ENCODE peak calls at places on chromosomes 11 and 22, in five cellular contexts. One of them, this sample, is unnamed.

GRCh38 chr11:34223021-34223813 is 117.8 kb downstream of the NAT10 start:
- DNase-seq in SK-MEL-5: peak
- DNase-seq in AG04450: peak
- DNase-seq in esophagus squamous epithelium: no peak
- DNase-seq in left ventricle myocardium inferior: peak
- DNase-seq in this sample: peak

GRCh38 chr11:334264-335033 is 13.8 kb upstream of the IFITM3 start:
- DNase-seq in SK-MEL-5: no peak
- DNase-seq in AG04450: no peak
- DNase-seq in esophagus squamous epithelium: no peak
- DNase-seq in left ventricle myocardium inferior: no peak
- DNase-seq in this sample: no peak

GRCh38 chr11:119907934-119908760 is 179.1 kb upstream of the NECTIN1 start:
- DNase-seq in SK-MEL-5: no peak
- DNase-seq in AG04450: no peak
- DNase-seq in esophagus squamous epithelium: no peak
- DNase-seq in left ventricle myocardium inferior: no peak
- DNase-seq in this sample: no peak

GRCh38 chr22:24834845-24835570 is 29.0 kb downstream of the SGSM1 start:
- DNase-seq in SK-MEL-5: peak
- DNase-seq in AG04450: no peak
- DNase-seq in esophagus squamous epithelium: no peak
- DNase-seq in left ventricle myocardium inferior: no peak
- DNase-seq in this sample: peak

GRCh38 chr11:116510886-116511650 is 261.7 kb downstream of the BUD13 start:
- DNase-seq in SK-MEL-5: no peak
- DNase-seq in AG04450: no peak
- DNase-seq in esophagus squamous epithelium: no peak
- DNase-seq in left ventricle myocardium inferior: no peak
- DNase-seq in this sample: no peak

GRCh38 chr22:45895436-45896152 is 81.4 kb downstream of the WNT7B start:
- DNase-seq in SK-MEL-5: no peak
- DNase-seq in AG04450: no peak
- DNase-seq in esophagus squamous epithelium: no peak
- DNase-seq in left ventricle myocardium inferior: peak
- DNase-seq in this sample: no peak

GRCh38 chr11:63769044-63769718 is 606 bp upstream of the ZFTA start:
- DNase-seq in SK-MEL-5: peak
- DNase-seq in AG04450: no peak
- DNase-seq in esophagus squamous epithelium: no peak
- DNase-seq in left ventricle myocardium inferior: peak
- DNase-seq in this sample: peak

GRCh38 chr11:96049426-96049825 is 125.5 kb upstream of the MTMR2 start:
- DNase-seq in SK-MEL-5: no peak
- DNase-seq in AG04450: no peak
- DNase-seq in esophagus squamous epithelium: no peak
- DNase-seq in left ventricle myocardium inferior: no peak
- DNase-seq in this sample: no peak

GRCh38 chr11:2466869-2467694 is 22.3 kb downstream of the KCNQ1 start:
- DNase-seq in SK-MEL-5: peak
- DNase-seq in AG04450: no peak
- DNase-seq in esophagus squamous epithelium: no peak
- DNase-seq in left ventricle myocardium inferior: no peak
- DNase-seq in this sample: peak

GRCh38 chr22:45638834-45639746 is 32.5 kb upstream of the ATXN10 start:
- DNase-seq in SK-MEL-5: no peak
- DNase-seq in AG04450: no peak
- DNase-seq in esophagus squamous epithelium: peak
- DNase-seq in left ventricle myocardium inferior: peak
- DNase-seq in this sample: peak

GRCh38 chr11:73645570-73645969 is 811 bp upstream of the PLEKHB1 start:
- DNase-seq in SK-MEL-5: no peak
- DNase-seq in AG04450: no peak
- DNase-seq in esophagus squamous epithelium: no peak
- DNase-seq in left ventricle myocardium inferior: no peak
- DNase-seq in this sample: no peak

GRCh38 chr11:86508604-86509471 is 134.2 kb downstream of the CCDC81 start:
- DNase-seq in SK-MEL-5: no peak
- DNase-seq in AG04450: no peak
- DNase-seq in esophagus squamous epithelium: no peak
- DNase-seq in left ventricle myocardium inferior: no peak
- DNase-seq in this sample: no peak

GRCh38 chr11:13242564-13242963 is 35.0 kb upstream of the BMAL1 start:
- DNase-seq in SK-MEL-5: no peak
- DNase-seq in AG04450: no peak
- DNase-seq in esophagus squamous epithelium: no peak
- DNase-seq in left ventricle myocardium inferior: no peak
- DNase-seq in this sample: no peak

GRCh38 chr11:130451261-130452019 is 3.0 kb downstream of the ADAMTS15 start:
- DNase-seq in SK-MEL-5: no peak
- DNase-seq in AG04450: no peak
- DNase-seq in esophagus squamous epithelium: no peak
- DNase-seq in left ventricle myocardium inferior: peak
- DNase-seq in this sample: no peak

GRCh38 chr11:11450744-11451362 is 97.8 kb upstream of the CSNK2A3 start:
- DNase-seq in SK-MEL-5: no peak
- DNase-seq in AG04450: peak
- DNase-seq in esophagus squamous epithelium: no peak
- DNase-seq in left ventricle myocardium inferior: no peak
- DNase-seq in this sample: no peak

GRCh38 chr11:113447621-113448310 is 27.4 kb downstream of the DRD2 start:
- DNase-seq in SK-MEL-5: peak
- DNase-seq in AG04450: no peak
- DNase-seq in esophagus squamous epithelium: no peak
- DNase-seq in left ventricle myocardium inferior: no peak
- DNase-seq in this sample: no peak

This sample was measured in adrenal gland.